ENCODE peak calls at places on chromosomes 6 and 20, in four cellular contexts. C is bronchial epithelial cell, D is adrenal gland, W is foreskin fibroblast. O is an unnamed sample.

GRCh38 chr6:139753198-139753861 is 378.9 kb upstream of the CITED2 start:
- DNase-seq in C (no peak), W (peak; percentile 75), D (no peak), O (no peak)

GRCh38 chr6:32852018-32852843 is 1.3 kb downstream of the TAP1 start:
- DNase-seq in C (no peak), W (peak; percentile 58), D (no peak), O (no peak)

GRCh38 chr6:148969679-148970078 is 222.8 kb downstream of the UST start:
- DNase-seq in C (peak; percentile 30), W (no peak), D (no peak), O (no peak)

GRCh38 chr20:58086763-58087566 is 141.5 kb downstream of the ANKRD60 start:
- DNase-seq in D (no peak), C (peak; percentile 53), W (peak; percentile 71), O (no peak)

GRCh38 chr6:44036196-44036595 is 91.1 kb downstream of the MRPL14 start:
- DNase-seq in W (peak; percentile 51), C (peak; percentile 53), D (no peak), O (no peak)

GRCh38 chr20:19808498-19808897 is 50.4 kb downstream of the RIN2 start:
- DNase-seq in D (no peak), C (no peak), W (no peak), O (no peak)

GRCh38 chr6:157629220-157629619 is 193.8 kb upstream of the SNX9 start:
- DNase-seq in W (no peak), C (no peak), D (no peak), O (no peak)

GRCh38 chr20:45933231-45934045 is 1.0 kb upstream of the PCIF1 start:
- DNase-seq in C (peak; percentile 74), D (peak; percentile 76), W (peak; percentile 87), O (peak; percentile 55)

GRCh38 chr20:47784599-47785320 is 521 bp downstream of the SULF2 start:
- DNase-seq in C (peak; percentile 41), W (peak; percentile 53), D (no peak), O (no peak)

GRCh38 chr20:36467076-36467999 is 74.0 kb upstream of the MYL9 start:
- DNase-seq in D (no peak), W (peak; percentile 67), C (peak; percentile 60), O (no peak)

GRCh38 chr6:139841794-139842215 is 467.4 kb upstream of the CITED2 start:
- DNase-seq in D (no peak), W (no peak), C (no peak), O (no peak)

GRCh38 chr6:11366934-11367637 is 134.6 kb upstream of the NEDD9 start:
- DNase-seq in W (peak; percentile 27), D (no peak), C (peak; percentile 74), O (no peak)

GRCh38 chr6:36444470-36444869 is 1.7 kb downstream of the KCTD20 start:
- DNase-seq in W (peak; percentile 38), C (peak; percentile 75), D (no peak), O (no peak)

GRCh38 chr20:20009784-20010253 is 7.3 kb upstream of the NAA20 start:
- DNase-seq in C (no peak), D (no peak), W (no peak), O (no peak)

GRCh38 chr20:57592263-57593092 is 27.7 kb downstream of the ZBP1 start:
- DNase-seq in D (no peak), W (no peak), C (no peak), O (no peak)

GRCh38 chr6:55925292-55925691 is 49.9 kb upstream of the BMP5 start:
- DNase-seq in C (peak; percentile 97), D (no peak), W (peak; percentile 86), O (no peak)

GRCh38 chr6:149834513-149835481 is 29.4 kb downstream of the LRP11 start:
- DNase-seq in C (peak; percentile 91), D (peak; percentile 64), W (peak; percentile 82), O (no peak)

GRCh38 chr6:15491255-15491985 is 171.4 kb downstream of the DTNBP1 start:
- DNase-seq in C (peak; percentile 47), W (peak; percentile 93), D (peak; percentile 82), O (no peak)

GRCh38 chr6:82775989-82776388 is 289.7 kb downstream of the UBE3D start:
- DNase-seq in D (no peak), C (no peak), W (no peak), O (no peak)

GRCh38 chr6:116557863-116558262 is 4.3 kb downstream of the CALHM4 start:
- DNase-seq in C (peak; percentile 99), D (peak; percentile 43), W (peak; percentile 97), O (no peak)

GRCh38 chr6:44333273-44333919 is 9.1 kb upstream of the SPATS1 start:
- DNase-seq in W (no peak), D (no peak), C (no peak), O (no peak)

GRCh38 chr6:125604257-125604656 is 145.2 kb upstream of the HEY2 start:
- DNase-seq in D (no peak), W (no peak), C (no peak), O (no peak)

GRCh38 chr20:8255945-8256632 is 124.0 kb downstream of the PLCB1 start:
- DNase-seq in D (no peak), W (no peak), C (peak; percentile 90), O (no peak)

GRCh38 chr6:137471951-137472350 is 22.2 kb downstream of the OLIG3 start:
- DNase-seq in W (no peak), C (no peak), D (no peak), O (no peak)

GRCh38 chr6:157683707-157684106 is 139.3 kb upstream of the SNX9 start:
- DNase-seq in C (no peak), D (no peak), W (no peak), O (no peak)

GRCh38 chr6:113315879-113316278 is 541.3 kb upstream of the MARCKS start:
- DNase-seq in W (peak; percentile 63), D (no peak), C (peak; percentile 80), O (no peak)

GRCh38 chr6:148999921-149000589 is 253.2 kb downstream of the UST start:
- DNase-seq in D (peak; percentile 85), C (peak; percentile 67), W (peak; percentile 94), O (no peak)

GRCh38 chr6:138533667-138534066 is 34.4 kb upstream of the NHSL1 start:
- DNase-seq in W (no peak), D (no peak), C (no peak), O (no peak)

GRCh38 chr6:46964716-46965519 is 43.2 kb upstream of the ADGRF5 start:
- DNase-seq in W (no peak), C (no peak), D (no peak), O (no peak)

GRCh38 chr20:37727247-37727956 is 33.6 kb downstream of the CTNNBL1 start:
- DNase-seq in W (peak; percentile 45), C (no peak), D (no peak), O (no peak)

GRCh38 chr6:64280569-64280968 is 645.0 kb downstream of the PHF3 start:
- DNase-seq in C (peak; percentile 27), W (no peak), D (no peak), O (no peak)

GRCh38 chr20:15100506-15101160 is 763.2 kb upstream of the FLRT3 start:
- DNase-seq in C (peak; percentile 62), D (no peak), W (peak; percentile 5), O (no peak)

GRCh38 chr6:149988550-149989336 is 25.0 kb downstream of the ULBP1 start:
- DNase-seq in W (no peak), C (no peak), D (peak; percentile 11), O (no peak)

GRCh38 chr6:122530440-122531046 is 58.9 kb upstream of the SERINC1 start:
- DNase-seq in D (peak; percentile 60), C (peak; percentile 71), W (peak; percentile 67), O (no peak)

GRCh38 chr6:128558924-128559323 is 38.5 kb upstream of the PTPRK start:
- DNase-seq in D (no peak), W (no peak), C (no peak), O (no peak)

GRCh38 chr6:128558021-128558420 is 37.6 kb upstream of the PTPRK start:
- DNase-seq in W (no peak), C (no peak), D (no peak), O (no peak)

GRCh38 chr6:128557086-128557485 is 36.7 kb upstream of the PTPRK start:
- DNase-seq in C (no peak), W (no peak), D (no peak), O (no peak)

GRCh38 chr6:128554302-128554701 is 33.9 kb upstream of the PTPRK start:
- DNase-seq in D (no peak), C (peak; percentile 63), W (peak; percentile 33), O (no peak)
- TF ChIP-seq CTCF in D (no peak), C (peak; percentile 23), W (peak; percentile 19), O (no peak)

GRCh38 chr20:653590-654426 is 808 bp upstream of the SRXN1 start:
- DNase-seq in D (no peak), C (no peak), W (no peak), O (no peak)
- TF ChIP-seq CTCF in D (no peak), C (no peak), W (no peak), O (no peak)

GRCh38 chr6:25547797-25548196 is 104.2 kb upstream of the SCGN start:
- DNase-seq in W (no peak), D (no peak), C (no peak), O (no peak)

GRCh38 chr6:25555188-25555587 is 96.8 kb upstream of the SCGN start:
- DNase-seq in D (no peak), C (no peak), W (no peak), O (no peak)

GRCh38 chr6:25556516-25556915 is 95.5 kb upstream of the SCGN start:
- DNase-seq in W (peak; percentile 87), D (peak; percentile 83), C (peak; percentile 69), O (peak; percentile 64)

GRCh38 chr6:25558155-25558817 is 93.7 kb upstream of the SCGN start:
- DNase-seq in C (no peak), W (no peak), D (no peak), O (no peak)

GRCh38 chr6:25553502-25553901 is 98.5 kb upstream of the SCGN start:
- DNase-seq in W (peak; percentile 81), D (no peak), C (no peak), O (no peak)
- TF ChIP-seq CTCF in W (no peak), D (no peak), C (no peak), O (no peak)

GRCh38 chr20:6524305-6524704 is 243.2 kb upstream of the BMP2 start:
- DNase-seq in D (no peak), W (no peak), C (no peak), O (no peak)

GRCh38 chr20:6530916-6531315 is 236.6 kb upstream of the BMP2 start:
- DNase-seq in C (no peak), W (no peak), D (no peak), O (no peak)

GRCh38 chr20:6530254-6530653 is 237.2 kb upstream of the BMP2 start:
- DNase-seq in D (no peak), C (no peak), W (peak; percentile 3), O (no peak)

DNA sequence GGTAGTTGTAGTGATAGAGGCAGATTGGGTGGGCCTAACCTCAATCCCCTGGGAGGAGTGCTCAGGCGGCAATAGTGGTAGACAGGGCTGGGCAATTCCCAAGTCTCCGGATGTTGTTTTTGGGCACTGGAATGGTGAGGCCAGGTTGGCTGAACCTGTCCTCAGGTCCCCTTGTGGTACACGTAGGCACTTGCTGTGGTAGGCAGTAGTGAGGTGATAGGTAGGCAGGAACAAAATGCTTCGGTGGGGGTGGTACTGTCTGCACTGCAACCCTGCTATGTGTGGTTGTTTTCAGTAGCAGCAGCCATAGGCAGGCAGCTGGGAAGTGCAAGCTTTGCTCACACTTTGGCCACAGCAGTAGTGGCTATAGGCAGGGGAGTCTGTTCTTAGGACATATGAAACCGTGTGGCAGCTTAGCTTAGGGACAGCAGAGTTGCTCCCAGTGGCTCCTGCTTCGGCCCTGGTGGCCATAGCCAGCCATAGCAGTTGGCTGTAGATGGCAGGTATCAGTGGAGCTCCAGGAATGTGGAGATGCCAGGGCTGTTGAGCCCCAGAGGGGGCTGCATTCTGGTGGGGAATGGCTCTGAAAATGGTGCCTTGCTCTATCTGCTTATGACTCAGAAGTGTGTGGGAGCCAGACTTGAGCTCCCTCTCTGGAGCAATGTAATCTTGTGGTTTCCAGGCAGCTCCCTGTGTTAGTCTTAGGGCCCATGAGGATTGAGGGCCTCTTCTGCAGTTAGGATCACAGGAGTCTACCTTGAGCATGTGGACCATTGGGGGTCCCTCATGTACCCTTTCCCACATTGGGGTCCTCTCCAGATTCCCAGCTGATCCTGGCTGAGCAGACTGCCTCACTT is 241.8 kb upstream of the BMP2 start:
- DNase-seq in C (no peak), W (no peak), D (no peak), O (no peak)
- TF ChIP-seq CTCF in C (no peak), W (no peak), D (no peak), O (no peak)